ENCODE peak calls at places on chromosomes 13 and 19, in five cellular contexts. One of them, this sample, is unnamed.

GRCh38 chr13:50320297-50320862 is 305.1 kb downstream of the KCNRG start:
- DNase-seq in neuronal stem cell: no peak
- DNase-seq in IMR-90: peak
- DNase-seq in trophoblast cell: peak
- DNase-seq in H1: no peak
- DNase-seq in this sample: peak

GRCh38 chr13:33871207-33872004 is 53.5 kb downstream of the RFC3 start:
- DNase-seq in neuronal stem cell: no peak
- DNase-seq in IMR-90: no peak
- DNase-seq in trophoblast cell: no peak
- DNase-seq in H1: no peak
- DNase-seq in this sample: no peak

GRCh38 chr19:845707-846481 is 5.1 kb downstream of the PRTN3 start:
- DNase-seq in neuronal stem cell: no peak
- DNase-seq in IMR-90: no peak
- DNase-seq in trophoblast cell: no peak
- DNase-seq in H1: no peak
- DNase-seq in this sample: no peak

GRCh38 chr19:49567722-49568454 is 12.5 kb downstream of the NOSIP start:
- DNase-seq in neuronal stem cell: no peak
- DNase-seq in IMR-90: no peak
- DNase-seq in trophoblast cell: no peak
- DNase-seq in H1: no peak
- DNase-seq in this sample: no peak

GRCh38 chr19:41219924-41220567 is 1.0 kb downstream of the AXL start:
- DNase-seq in neuronal stem cell: no peak
- DNase-seq in IMR-90: peak
- DNase-seq in trophoblast cell: no peak
- DNase-seq in H1: no peak
- DNase-seq in this sample: peak

GRCh38 chr13:75417647-75418046 is 64.3 kb downstream of the TBC1D4 start:
- DNase-seq in neuronal stem cell: no peak
- DNase-seq in IMR-90: no peak
- DNase-seq in trophoblast cell: peak
- DNase-seq in H1: no peak
- DNase-seq in this sample: no peak

GRCh38 chr19:19137556-19138109 is 645 bp downstream of the TMEM161A start:
- DNase-seq in neuronal stem cell: no peak
- DNase-seq in IMR-90: no peak
- DNase-seq in trophoblast cell: no peak
- DNase-seq in H1: no peak
- DNase-seq in this sample: peak

GRCh38 chr19:49894879-49895565 is 1.7 kb downstream of the IL4I1 start:
- DNase-seq in neuronal stem cell: no peak
- DNase-seq in IMR-90: no peak
- DNase-seq in trophoblast cell: peak
- DNase-seq in H1: no peak
- DNase-seq in this sample: no peak

GRCh38 chr13:96036515-96036914 is 16.7 kb downstream of the UGGT2 start:
- DNase-seq in neuronal stem cell: no peak
- DNase-seq in IMR-90: no peak
- DNase-seq in trophoblast cell: no peak
- DNase-seq in H1: no peak
- DNase-seq in this sample: no peak

GRCh38 chr19:13053761-13054604 is 48.7 kb downstream of the LYL1 start:
- DNase-seq in neuronal stem cell: peak
- DNase-seq in IMR-90: peak
- DNase-seq in trophoblast cell: peak
- DNase-seq in H1: no peak
- DNase-seq in this sample: peak

GRCh38 chr19:13054605-13055212 is 47.9 kb downstream of the LYL1 start:
- DNase-seq in neuronal stem cell: no peak
- DNase-seq in IMR-90: no peak
- DNase-seq in trophoblast cell: no peak
- DNase-seq in H1: no peak
- DNase-seq in this sample: no peak

GRCh38 chr19:13053238-13053637 is 49.4 kb downstream of the LYL1 start:
- DNase-seq in neuronal stem cell: no peak
- DNase-seq in IMR-90: no peak
- DNase-seq in trophoblast cell: no peak
- DNase-seq in H1: no peak
- DNase-seq in this sample: no peak

GRCh38 chr19:13051581-13052165 is 51.0 kb downstream of the LYL1 start:
- DNase-seq in neuronal stem cell: peak
- DNase-seq in IMR-90: peak
- DNase-seq in trophoblast cell: peak
- DNase-seq in H1: peak
- DNase-seq in this sample: peak

DNA sequence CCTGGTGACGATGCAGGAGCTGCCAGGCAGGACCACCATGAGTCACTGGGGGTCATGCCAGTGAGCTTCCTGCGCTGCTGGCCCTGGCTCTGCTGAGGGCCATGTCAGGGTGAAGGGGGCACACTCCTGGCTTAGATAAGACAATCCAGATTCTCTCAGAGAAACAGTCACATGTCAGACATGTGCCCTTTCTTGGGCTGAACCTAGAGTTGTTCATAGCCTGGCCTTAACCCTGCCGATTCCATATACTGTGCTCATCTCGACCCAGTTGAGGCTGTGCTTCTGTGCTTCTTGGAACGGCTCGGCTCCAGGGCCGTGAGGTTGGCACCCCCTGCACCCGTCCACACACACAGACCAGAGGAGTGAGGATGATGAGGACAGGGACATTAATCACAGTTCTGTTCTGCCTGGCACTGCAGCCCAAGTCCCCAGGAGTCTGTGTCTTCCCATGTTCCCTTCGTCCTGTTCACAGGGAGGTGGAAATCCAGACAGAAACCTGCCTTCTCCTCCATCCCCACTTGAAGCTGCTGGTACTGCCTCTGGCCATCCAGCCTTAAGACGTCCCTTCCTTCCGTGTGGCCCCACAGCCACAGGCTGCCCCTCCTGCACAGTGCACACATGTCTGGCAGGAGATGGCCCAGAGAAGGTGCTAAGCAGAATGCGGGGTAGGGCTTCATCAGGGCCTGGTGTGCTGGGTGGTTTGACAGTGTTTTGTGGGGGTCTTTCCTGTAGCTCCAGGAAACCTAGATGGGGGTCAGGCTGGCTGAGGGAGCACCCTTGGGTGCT is 50.0 kb downstream of the LYL1 start:
- DNase-seq in neuronal stem cell: no peak
- DNase-seq in IMR-90: no peak
- DNase-seq in trophoblast cell: no peak
- DNase-seq in H1: no peak
- DNase-seq in this sample: no peak
- H3K4me3 ChIP-seq in neuronal stem cell: no peak
- H3K4me3 ChIP-seq in IMR-90: no peak
- H3K4me3 ChIP-seq in trophoblast cell: no peak
- H3K4me3 ChIP-seq in H1: no peak
- H3K4me3 ChIP-seq in this sample: peak

GRCh38 chr19:56091066-56091490 is 30.0 kb downstream of the ZNF787 start:
- DNase-seq in neuronal stem cell: no peak
- DNase-seq in IMR-90: peak
- DNase-seq in trophoblast cell: peak
- DNase-seq in H1: no peak
- DNase-seq in this sample: peak

GRCh38 chr19:56094449-56094848 is 26.6 kb downstream of the ZNF787 start:
- DNase-seq in neuronal stem cell: no peak
- DNase-seq in IMR-90: no peak
- DNase-seq in trophoblast cell: no peak
- DNase-seq in H1: no peak
- DNase-seq in this sample: no peak

GRCh38 chr19:56092685-56093631 is 28.1 kb downstream of the ZNF787 start:
- DNase-seq in neuronal stem cell: no peak
- DNase-seq in IMR-90: no peak
- DNase-seq in trophoblast cell: no peak
- DNase-seq in H1: no peak
- DNase-seq in this sample: no peak

GRCh38 chr19:56089344-56089743 is 31.8 kb downstream of the ZNF787 start:
- DNase-seq in neuronal stem cell: no peak
- DNase-seq in IMR-90: no peak
- DNase-seq in trophoblast cell: no peak
- DNase-seq in H1: no peak
- DNase-seq in this sample: no peak

DNA sequence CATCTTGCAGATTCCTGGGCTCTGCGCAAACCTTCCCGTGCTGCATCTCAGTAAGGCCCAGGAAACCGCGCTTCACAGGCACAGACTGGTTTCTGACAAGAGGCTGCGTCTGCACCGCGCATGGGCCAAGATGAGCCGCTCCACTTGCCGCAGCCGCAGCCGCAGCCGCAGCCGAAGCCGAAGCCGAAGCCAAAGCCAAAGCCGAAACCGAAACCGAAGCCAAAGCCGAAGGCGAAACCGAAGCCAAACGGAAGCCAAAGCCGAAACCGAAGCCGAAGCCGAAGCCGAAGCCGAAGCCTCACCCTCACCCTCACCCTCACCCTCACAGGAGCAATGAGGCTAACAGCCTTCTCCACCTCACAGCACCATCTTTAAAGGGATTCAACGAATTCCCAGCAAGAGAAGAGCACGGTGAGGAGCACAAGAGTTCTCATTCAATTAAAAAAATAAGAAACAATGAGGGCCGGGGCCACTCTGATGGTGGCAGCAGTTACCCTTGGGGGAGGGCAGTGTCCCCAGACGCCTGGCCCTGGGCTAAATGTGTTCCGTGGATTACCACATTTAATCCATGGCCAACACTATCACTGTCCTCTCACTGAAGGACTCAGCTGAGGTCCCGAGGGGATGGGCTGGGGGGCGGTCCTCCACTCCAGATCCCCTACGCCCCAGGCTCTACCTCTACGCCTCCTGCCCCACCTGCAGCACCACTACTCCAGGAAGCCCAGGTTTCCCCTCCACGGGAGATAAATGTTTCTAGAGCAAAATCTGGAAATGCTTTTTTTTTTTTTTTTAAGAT is 29.1 kb downstream of the ZNF787 start:
- DNase-seq in neuronal stem cell: no peak
- DNase-seq in IMR-90: no peak
- DNase-seq in trophoblast cell: peak
- DNase-seq in H1: no peak
- DNase-seq in this sample: no peak
- H4K91ac ChIP-seq in neuronal stem cell: no peak
- H4K91ac ChIP-seq in IMR-90: no peak
- H4K91ac ChIP-seq in trophoblast cell: no peak
- H4K91ac ChIP-seq in H1: no peak
- H4K91ac ChIP-seq in this sample: no peak

GRCh38 chr19:14366529-14366928 is 14.7 kb upstream of the ADGRE5 start:
- DNase-seq in neuronal stem cell: no peak
- DNase-seq in IMR-90: peak
- DNase-seq in trophoblast cell: peak
- DNase-seq in H1: peak
- DNase-seq in this sample: peak
- H4K8ac ChIP-seq in neuronal stem cell: no peak
- H4K8ac ChIP-seq in IMR-90: no peak
- H4K8ac ChIP-seq in trophoblast cell: no peak
- H4K8ac ChIP-seq in H1: no peak
- H4K8ac ChIP-seq in this sample: no peak

GRCh38 chr19:8835446-8835845 is 3.3 kb downstream of the MBD3L1 start:
- DNase-seq in neuronal stem cell: no peak
- DNase-seq in IMR-90: no peak
- DNase-seq in trophoblast cell: no peak
- DNase-seq in H1: no peak
- DNase-seq in this sample: no peak

GRCh38 chr19:8827277-8827676 is 4.8 kb downstream of the ZNF558 start:
- DNase-seq in neuronal stem cell: no peak
- DNase-seq in IMR-90: no peak
- DNase-seq in trophoblast cell: no peak
- DNase-seq in H1: no peak
- DNase-seq in this sample: no peak

GRCh38 chr19:8832132-8833021 is at the start of the genes MBD3L1 and ZNF558:
- DNase-seq in neuronal stem cell: peak
- DNase-seq in IMR-90: peak
- DNase-seq in trophoblast cell: peak
- DNase-seq in H1: peak
- DNase-seq in this sample: peak

GRCh38 chr19:8831832-8832131 is 322 bp downstream of the ZNF558 start:
- DNase-seq in neuronal stem cell: no peak
- DNase-seq in IMR-90: no peak
- DNase-seq in trophoblast cell: no peak
- DNase-seq in H1: peak
- DNase-seq in this sample: no peak

GRCh38 chr19:8831373-8831772 is 731 bp downstream of the ZNF558 start:
- DNase-seq in neuronal stem cell: no peak
- DNase-seq in IMR-90: no peak
- DNase-seq in trophoblast cell: no peak
- DNase-seq in H1: no peak
- DNase-seq in this sample: no peak
- H3K4me3 ChIP-seq in neuronal stem cell: peak
- H3K4me3 ChIP-seq in IMR-90: peak
- H3K4me3 ChIP-seq in trophoblast cell: no peak
- H3K4me3 ChIP-seq in H1: peak
- H3K4me3 ChIP-seq in this sample: no peak

DNA sequence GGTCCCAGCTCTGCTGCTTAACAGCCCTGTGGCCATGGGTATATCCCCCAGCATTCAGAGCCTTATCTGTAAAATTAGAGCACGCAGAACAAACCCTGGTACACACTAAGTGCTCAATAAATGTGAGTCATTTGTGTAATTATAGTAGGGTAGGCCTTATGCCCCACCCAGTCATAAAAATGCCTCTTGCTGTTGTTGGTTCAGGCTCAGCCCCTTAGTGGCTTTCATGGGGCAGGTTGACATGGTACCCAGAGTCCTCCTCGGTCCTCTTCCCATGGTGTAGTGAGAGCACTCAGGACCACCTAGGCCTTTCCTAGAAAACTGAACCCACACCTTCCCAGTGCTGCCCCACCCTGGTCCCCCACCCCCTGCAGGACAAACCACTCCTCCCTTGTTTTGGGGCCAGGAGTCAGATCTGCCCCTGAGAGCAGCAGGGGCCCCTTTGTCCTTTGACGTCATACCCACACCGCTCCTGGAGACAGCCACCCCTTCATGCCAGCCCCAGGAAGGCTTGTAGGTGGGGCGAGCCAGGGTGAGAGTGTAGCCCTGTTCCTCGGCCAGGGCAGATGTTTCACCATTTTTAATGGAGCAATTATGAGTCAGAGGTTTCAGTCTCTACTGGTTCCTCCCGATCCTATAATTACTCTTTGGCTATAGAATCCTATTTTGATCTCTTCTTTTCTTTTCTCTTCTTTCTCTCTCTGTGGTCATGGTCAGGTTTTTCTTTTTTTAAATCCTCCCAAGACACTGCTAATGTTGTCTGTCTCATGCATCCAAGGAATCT is 36.8 kb downstream of the ACTN4 start:
- DNase-seq in neuronal stem cell: no peak
- DNase-seq in IMR-90: peak
- DNase-seq in trophoblast cell: peak
- DNase-seq in H1: no peak
- DNase-seq in this sample: peak
- H4K91ac ChIP-seq in neuronal stem cell: no peak
- H4K91ac ChIP-seq in IMR-90: peak
- H4K91ac ChIP-seq in trophoblast cell: peak
- H4K91ac ChIP-seq in H1: peak
- H4K91ac ChIP-seq in this sample: peak

GRCh38 chr13:99969934-99970760 is 1.4 kb downstream of the ZIC5 start:
- DNase-seq in neuronal stem cell: no peak
- DNase-seq in IMR-90: no peak
- DNase-seq in trophoblast cell: peak
- DNase-seq in H1: peak
- DNase-seq in this sample: no peak
- H4K8ac ChIP-seq in neuronal stem cell: no peak
- H4K8ac ChIP-seq in IMR-90: no peak
- H4K8ac ChIP-seq in trophoblast cell: no peak
- H4K8ac ChIP-seq in H1: peak
- H4K8ac ChIP-seq in this sample: no peak

GRCh38 chr13:92196566-92197256 is 798.3 kb downstream of the GPC5 start:
- DNase-seq in neuronal stem cell: no peak
- DNase-seq in IMR-90: peak
- DNase-seq in trophoblast cell: no peak
- DNase-seq in H1: no peak
- DNase-seq in this sample: peak
- H3K4me3 ChIP-seq in neuronal stem cell: no peak
- H3K4me3 ChIP-seq in IMR-90: peak
- H3K4me3 ChIP-seq in trophoblast cell: no peak
- H3K4me3 ChIP-seq in H1: no peak
- H3K4me3 ChIP-seq in this sample: peak